ENCODE peak calls at places on chromosome 21, in five cellular contexts. U, L, S, O and V are unnamed samples.

GRCh38 chr21:15031790-15032357 is 32.9 kb downstream of the NRIP1 start:
- DNase-seq in L (no peak), U (no peak), S (no peak), O (no peak), V (no peak)

GRCh38 chr21:14918542-14918941 is 146.3 kb downstream of the NRIP1 start:
- DNase-seq in L (no peak), O (no peak), S (no peak), U (no peak), V (no peak)

GRCh38 chr21:37118187-37118826 is 45.3 kb downstream of the TTC3 start:
- DNase-seq in U (no peak), O (no peak), L (no peak), S (no peak), V (no peak)

GRCh38 chr21:32826317-32827167 is 55.0 kb upstream of the PAXBP1 start:
- DNase-seq in S (peak; percentile 41), U (peak; percentile 28), O (no peak), L (no peak), V (peak; percentile 1)

GRCh38 chr21:15241997-15242767 is 177.4 kb upstream of the NRIP1 start:
- DNase-seq in L (no peak), S (no peak), U (no peak), O (no peak), V (no peak)

GRCh38 chr21:14968029-14968428 is 96.8 kb downstream of the NRIP1 start:
- DNase-seq in U (no peak), S (no peak), O (no peak), L (no peak), V (no peak)

GRCh38 chr21:19731251-19731650 is 1267.0 kb upstream of the NCAM2 start:
- DNase-seq in O (no peak), L (no peak), S (no peak), U (no peak), V (no peak)

GRCh38 chr21:19981938-19982337 is 1016.3 kb upstream of the NCAM2 start:
- DNase-seq in S (no peak), L (no peak), O (no peak), U (no peak), V (no peak)

GRCh38 chr21:25801217-25802015 is 66.6 kb downstream of the GABPA start:
- DNase-seq in O (peak; percentile 76), L (peak; percentile 75), U (peak; percentile 40), S (peak; percentile 38), V (peak; percentile 44)

GRCh38 chr21:17911628-17912027 is 92.5 kb upstream of the C21orf91 start:
- DNase-seq in S (no peak), U (no peak), L (no peak), O (no peak), V (no peak)

GRCh38 chr21:31804008-31804394 is 68.8 kb upstream of the HUNK start:
- DNase-seq in L (no peak), S (no peak), O (no peak), U (no peak), V (no peak)

GRCh38 chr21:23811802-23812201 is 1795.5 kb downstream of the MRPL39 start:
- DNase-seq in O (no peak), S (no peak), U (no peak), L (no peak), V (no peak)

GRCh38 chr21:26739189-26739588 is 106.0 kb downstream of the ADAMTS1 start:
- DNase-seq in U (no peak), O (no peak), L (no peak), S (no peak), V (no peak)

GRCh38 chr21:25561668-25562641 is 45.3 kb downstream of the MRPL39 start:
- DNase-seq in S (peak; percentile 31), O (peak; percentile 38), U (no peak), L (peak; percentile 42), V (no peak)

GRCh38 chr21:37763298-37763697 is 153.0 kb downstream of the KCNJ6 start:
- DNase-seq in U (no peak), O (no peak), S (no peak), L (no peak), V (no peak)

GRCh38 chr21:32930673-32931072 is 95.1 kb upstream of the OLIG2 start:
- DNase-seq in S (no peak), U (no peak), O (no peak), L (no peak), V (no peak)

GRCh38 chr21:31162079-31162699 is 123.9 kb upstream of the KRTAP19-8 start:
- DNase-seq in U (no peak), O (no peak), L (no peak), S (no peak), V (no peak)

GRCh38 chr21:23384679-23385078 is 2222.6 kb downstream of the MRPL39 start:
- DNase-seq in L (no peak), O (no peak), S (no peak), U (no peak), V (no peak)

GRCh38 chr21:25925936-25926335 is 191.2 kb downstream of the GABPA start:
- DNase-seq in U (no peak), O (no peak), L (no peak), S (no peak), V (peak; percentile 32)

GRCh38 chr21:26909972-26910371 is 56.9 kb downstream of the ADAMTS5 start:
- DNase-seq in O (no peak), U (no peak), S (no peak), L (no peak), V (no peak)

GRCh38 chr21:37848721-37849490 is 67.4 kb downstream of the KCNJ6 start:
- DNase-seq in L (no peak), S (no peak), O (no peak), U (no peak), V (no peak)

GRCh38 chr21:34075099-34075425 is 1.7 kb downstream of the MRPS6 start:
- DNase-seq in O (no peak), L (no peak), U (no peak), S (no peak), V (no peak)

GRCh38 chr21:34073749-34074282 is 438 bp downstream of the MRPS6 start:
- DNase-seq in S (peak; percentile 56), L (peak; percentile 62), U (no peak), O (no peak), V (peak; percentile 31)

GRCh38 chr21:34074283-34075098 is 1.1 kb downstream of the MRPS6 start:
- DNase-seq in O (peak; percentile 32), U (no peak), S (no peak), L (no peak), V (no peak)

GRCh38 chr21:34076835-34077234 is 3.5 kb downstream of the MRPS6 start:
- DNase-seq in U (no peak), S (no peak), O (no peak), L (no peak), V (no peak)

DNA sequence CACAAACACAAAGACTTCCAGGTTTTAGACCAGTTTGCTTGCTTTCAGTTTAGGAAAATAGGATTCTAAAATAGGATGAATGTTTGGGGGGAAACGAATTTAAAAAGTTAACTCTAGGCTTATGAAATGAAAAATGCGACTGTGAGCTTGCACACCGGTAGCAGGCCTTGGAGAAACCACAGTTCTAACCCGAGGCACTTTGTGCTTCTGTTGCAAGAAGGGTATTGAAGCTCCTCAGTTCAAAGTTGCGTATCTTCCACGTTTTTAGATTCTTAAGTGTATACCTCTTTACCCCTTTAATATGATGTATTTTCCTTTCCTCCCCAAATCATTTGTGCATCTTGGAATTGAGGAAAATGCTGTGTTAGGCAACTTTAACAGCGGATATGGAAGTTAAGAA is 2.4 kb downstream of the MRPS6 start:
- DNase-seq in U (no peak), S (no peak), O (no peak), L (no peak), V (no peak)
- H3K27ac ChIP-seq in U (no peak overlapping the region), S (no peak overlapping the region), O (no peak overlapping the region), L (no peak overlapping the region), V (no peak overlapping the region)

DNA sequence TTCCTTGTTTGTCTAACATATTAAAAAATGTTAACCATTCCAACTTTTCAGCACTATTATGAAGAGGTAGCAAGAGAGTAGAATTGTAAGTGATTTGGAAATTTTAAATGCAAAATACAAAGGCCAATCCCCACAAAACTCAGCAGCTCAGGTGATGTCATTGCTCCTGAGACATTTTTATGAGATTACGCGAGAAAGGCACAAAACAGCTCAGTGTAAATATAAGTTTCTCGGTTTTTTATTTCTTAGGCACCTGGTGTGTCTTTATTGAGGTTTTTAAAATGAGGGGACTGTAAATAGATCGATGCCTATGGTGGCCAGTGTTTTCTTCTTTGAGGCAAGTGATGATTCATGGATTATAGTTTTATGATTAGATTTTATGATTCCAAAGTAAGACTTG is 6.1 kb downstream of the ABCG1 start:
- DNase-seq in S (no peak), O (no peak), U (no peak), L (no peak), V (no peak)
- H3K27ac ChIP-seq in S (no peak overlapping the region), O (no peak overlapping the region), U (no peak overlapping the region), L (no peak overlapping the region), V (no peak overlapping the region)

GRCh38 chr21:44500111-44500510 is 39.9 kb downstream of the KRTAP10-1 start:
- DNase-seq in O (no peak), U (no peak), S (no peak), L (no peak), V (no peak)

GRCh38 chr21:44499631-44500030 is 40.4 kb downstream of the KRTAP10-1 start:
- DNase-seq in U (no peak), O (no peak), S (no peak), L (no peak), V (no peak)

GRCh38 chr21:44505673-44506278 is 34.2 kb downstream of the KRTAP10-1 start:
- DNase-seq in L (no peak), O (no peak), S (no peak), U (no peak), V (no peak)

GRCh38 chr21:44503901-44504399 is 36.0 kb downstream of the KRTAP10-1 start:
- DNase-seq in L (no peak), O (no peak), U (no peak), S (no peak), V (no peak)

DNA sequence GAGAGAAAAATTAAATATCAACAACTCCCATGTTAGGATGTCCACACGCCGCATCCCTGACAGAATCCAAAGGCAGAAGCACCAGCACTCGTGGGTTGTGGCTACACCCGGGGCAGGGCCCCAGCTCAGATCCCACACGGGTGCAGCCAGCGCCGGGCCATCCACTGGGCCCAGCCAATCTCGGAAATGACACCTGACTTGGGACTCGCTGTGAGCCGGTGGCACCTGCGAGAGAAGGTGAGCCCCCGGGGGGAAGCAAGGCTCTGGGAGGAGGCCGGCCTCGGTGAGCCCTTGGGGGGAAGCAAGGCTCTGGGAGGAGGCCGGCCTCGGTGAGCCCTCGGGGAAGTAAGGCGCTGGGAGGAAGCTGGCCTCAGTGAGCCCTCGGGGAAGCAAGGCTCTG is 37.4 kb downstream of the KRTAP10-1 start:
- DNase-seq in S (no peak), L (no peak), U (no peak), O (no peak), V (no peak)
- H3K27ac ChIP-seq in S (no peak overlapping the region), L (no peak overlapping the region), U (no peak overlapping the region), O (no peak overlapping the region), V (no peak overlapping the region)

DNA sequence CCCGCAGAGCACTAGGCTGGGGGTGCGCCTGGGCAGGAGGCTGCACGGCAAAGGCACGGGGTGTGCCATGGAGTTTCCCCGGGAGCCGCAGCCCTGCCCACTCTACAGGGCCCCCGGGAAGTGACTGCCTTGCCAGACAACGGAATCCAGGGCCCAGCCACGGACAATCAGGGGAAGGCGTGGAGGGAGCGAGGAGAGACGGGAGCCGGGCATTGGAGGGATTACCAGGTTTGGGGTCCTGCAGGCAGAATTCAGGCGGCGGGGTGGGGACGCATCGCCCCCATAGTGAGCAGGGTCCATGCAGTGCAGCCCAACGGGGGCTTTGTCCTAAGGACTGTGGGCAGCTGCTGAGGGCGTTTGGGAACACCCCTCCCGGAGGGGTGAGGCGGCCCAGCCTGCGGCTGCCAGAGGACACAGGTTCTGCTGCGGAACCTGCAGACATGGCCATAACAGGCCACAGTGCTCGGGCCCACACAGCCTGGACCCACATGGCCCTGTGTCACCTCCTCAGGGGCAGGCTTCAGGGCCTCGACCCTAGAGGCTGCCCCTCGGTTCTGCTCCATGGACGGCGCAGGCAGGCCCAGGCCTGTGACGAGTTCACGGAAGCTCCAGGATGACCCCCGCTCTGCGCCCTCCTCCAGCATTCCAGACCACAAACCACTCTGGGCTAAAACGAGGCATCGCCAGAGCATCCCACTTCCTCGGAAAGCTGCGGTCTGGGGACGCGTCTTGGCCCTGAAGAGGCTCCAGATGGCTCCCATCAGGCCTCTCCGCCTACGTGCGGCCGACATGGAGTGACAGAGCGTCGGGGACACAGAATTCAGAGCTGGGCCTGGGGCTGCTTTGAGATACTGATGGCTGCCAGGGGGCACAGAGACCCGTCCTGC is 54.5 kb downstream of the COL6A1 start:
- DNase-seq in U (no peak), O (no peak), S (peak; percentile 72), L (no peak), V (no peak)
- H3K27ac ChIP-seq in U (no peak overlapping the region), O (no peak overlapping the region), S (peak overlapping the region; percentile 91), L (no peak overlapping the region), V (no peak overlapping the region)